ENCODE peak calls at places on chromosomes 11 and 22, in ten cellular contexts. P, W, D, M, S, R, Z, Y, F and C are unnamed samples.

GRCh38 chr22:44292007-44292370 is 20.8 kb downstream of the SHISAL1 start:
- DNase-seq in R (no peak), Z (no peak), M (no peak), S (no peak), P (peak; percentile 54), F (no peak), W (no peak), D (no peak), Y (no peak), C (no peak)

GRCh38 chr11:132472411-132473205 is 1059.7 kb downstream of the OPCML start:
- DNase-seq in S (no peak), P (no peak), W (peak; percentile 43), R (no peak), Z (no peak), F (peak; percentile 22), M (no peak), D (no peak), Y (peak; percentile 34), C (no peak)

GRCh38 chr11:69376155-69377028 is 82.4 kb downstream of the MYEOV start:
- DNase-seq in W (no peak), S (no peak), M (no peak), P (no peak), F (no peak), Y (no peak), R (no peak), Z (no peak), D (no peak), C (peak; percentile 43)

GRCh38 chr11:78318733-78319132 is 98.9 kb downstream of the GAB2 start:
- DNase-seq in W (no peak), Y (no peak), Z (no peak), M (no peak), S (no peak), P (no peak), F (no peak), D (no peak), R (no peak), C (no peak)

GRCh38 chr11:116376054-116376453 is 396.7 kb downstream of the BUD13 start:
- DNase-seq in S (no peak), D (no peak), R (no peak), M (no peak), P (no peak), Z (no peak), W (no peak), F (no peak), Y (no peak), C (no peak)

GRCh38 chr22:44915441-44915840 is 94.4 kb downstream of the PHF21B start:
- DNase-seq in Z (no peak), F (no peak), R (no peak), D (peak; percentile 38), P (no peak), M (no peak), W (no peak), S (no peak), Y (no peak), C (no peak)

GRCh38 chr11:45078236-45079074 is 68.0 kb upstream of the PRDM11 start:
- DNase-seq in S (no peak), D (no peak), M (peak; percentile 49), Z (no peak), W (no peak), R (no peak), Y (no peak), F (peak; percentile 56), P (no peak), C (no peak)

GRCh38 chr22:41383085-41383484 is 1.3 kb downstream of the TEF start:
- DNase-seq in S (no peak), D (no peak), W (no peak), F (no peak), P (no peak), Z (no peak), R (no peak), M (no peak), Y (no peak), C (no peak)

GRCh38 chr11:68843703-68844312 is 2.1 kb upstream of the CPT1A start:
- DNase-seq in D (peak; percentile 96), W (no peak), S (peak; percentile 80), R (no peak), M (no peak), Y (peak; percentile 40), P (peak; percentile 92), F (peak; percentile 62), Z (no peak), C (peak; percentile 73)

GRCh38 chr11:101848262-101848661 is 66.5 kb upstream of the CEP126 start:
- DNase-seq in W (peak; percentile 49), R (no peak), M (peak; percentile 56), D (no peak), Z (peak; percentile 24), Y (peak; percentile 65), P (peak; percentile 33), F (peak; percentile 35), S (no peak), C (peak; percentile 38)
- TF ChIP-seq CTCF in W (peak; percentile 33), R (no peak), M (peak; percentile 34), D (peak; percentile 50), Z (peak; percentile 65), Y (peak; percentile 14), P (no peak), F (peak; percentile 36), S (no peak), C (no peak)

GRCh38 chr22:27778299-27779090 is 23.1 kb downstream of the MN1 start:
- DNase-seq in W (no peak), F (no peak), Y (no peak), D (no peak), M (no peak), S (no peak), Z (no peak), R (no peak), P (no peak), C (no peak)

GRCh38 chr22:27775698-27776409 is 25.7 kb downstream of the MN1 start:
- DNase-seq in W (no peak), Y (no peak), F (no peak), S (no peak), Z (peak; percentile 32), D (no peak), M (no peak), P (peak; percentile 66), R (no peak), C (no peak)

GRCh38 chr22:27775087-27775697 is 26.4 kb downstream of the MN1 start:
- DNase-seq in M (no peak), W (no peak), S (no peak), F (no peak), Y (peak; percentile 50), R (no peak), Z (no peak), D (no peak), P (no peak), C (no peak)

GRCh38 chr22:27777128-27777527 is 24.4 kb downstream of the MN1 start:
- DNase-seq in M (no peak), Z (no peak), R (no peak), D (no peak), F (no peak), W (no peak), Y (no peak), P (no peak), S (no peak), C (no peak)

DNA sequence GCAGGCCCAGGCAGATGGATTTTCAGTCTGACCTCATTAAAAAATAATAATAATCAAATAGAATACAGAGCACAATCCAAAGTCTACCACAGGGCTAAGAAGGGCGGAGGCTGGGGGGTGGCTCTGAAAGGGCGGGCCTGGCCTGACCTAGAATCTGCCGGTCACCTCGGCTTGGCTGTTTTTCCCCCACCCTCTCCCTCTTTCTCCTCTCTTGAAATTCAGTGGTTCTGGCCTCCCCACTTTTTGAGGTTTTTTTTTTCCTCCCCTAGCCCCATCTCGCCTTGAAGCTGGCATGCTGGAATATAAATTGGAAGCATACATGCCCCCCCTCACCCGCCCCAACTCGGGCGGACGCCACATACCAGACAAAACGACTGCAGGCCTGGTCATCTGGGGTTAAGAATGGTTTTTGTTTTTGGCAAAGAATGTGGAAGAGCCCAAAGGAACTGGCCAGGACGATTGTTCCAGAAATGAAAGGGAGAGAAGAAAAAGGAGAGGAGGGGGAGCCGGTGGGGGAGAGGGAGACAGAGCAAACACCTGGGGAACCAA is 25.1 kb downstream of the MN1 start:
- DNase-seq in F (no peak), W (no peak), D (no peak), Y (no peak), S (no peak), M (no peak), Z (no peak), P (peak; percentile 61), R (no peak), C (no peak)
- H3K4me3 ChIP-seq in F (no peak overlapping the region), W (no peak overlapping the region), D (no peak overlapping the region), Y (no peak overlapping the region), S (no peak overlapping the region), M (no peak overlapping the region), Z (no peak overlapping the region), P (peak overlapping the region; percentile 39), R (no peak overlapping the region), C (no peak overlapping the region)

GRCh38 chr11:61480936-61481335 is 27.6 kb upstream of the LRRC10B start:
- DNase-seq in Y (peak; percentile 29), Z (no peak), S (no peak), R (no peak), P (peak; percentile 91), M (peak; percentile 34), D (no peak), F (peak; percentile 43), W (peak; percentile 50), C (no peak)

GRCh38 chr11:61484541-61484940 is 24.0 kb upstream of the LRRC10B start:
- DNase-seq in Z (no peak), P (peak; percentile 30), W (no peak), S (no peak), F (no peak), M (no peak), D (no peak), R (no peak), Y (no peak), C (no peak)

GRCh38 chr11:61480261-61480660 is 28.3 kb upstream of the LRRC10B start:
- DNase-seq in Z (no peak), W (no peak), S (no peak), F (no peak), P (no peak), Y (no peak), D (no peak), R (no peak), M (no peak), C (no peak)

GRCh38 chr11:61481806-61482205 is 26.7 kb upstream of the LRRC10B start:
- DNase-seq in Y (no peak), Z (no peak), W (no peak), M (no peak), P (no peak), R (no peak), S (no peak), D (no peak), F (no peak), C (no peak)

DNA sequence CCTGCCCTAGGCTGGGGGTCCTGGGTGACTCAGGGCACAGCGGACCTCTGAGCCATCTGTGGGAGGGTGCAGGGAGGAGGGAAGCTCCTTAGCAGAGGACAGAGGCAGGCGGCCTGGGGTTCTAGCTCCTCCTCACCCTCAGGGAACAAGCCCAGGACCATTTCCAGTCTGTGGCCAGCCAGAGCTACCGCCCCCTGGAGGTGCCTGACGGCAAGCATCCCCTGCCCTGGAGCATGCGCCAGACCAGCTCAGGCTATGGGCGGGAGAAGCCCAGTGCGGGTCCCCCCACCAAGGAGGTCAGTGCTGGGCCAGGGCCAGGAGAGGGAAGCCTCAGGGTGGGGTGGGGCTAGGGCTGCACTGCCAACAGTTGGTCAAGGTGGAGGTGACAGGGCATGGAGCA is 26.0 kb upstream of the LRRC10B start:
- DNase-seq in F (no peak), S (no peak), R (no peak), P (peak; percentile 87), Z (peak; percentile 39), W (no peak), Y (no peak), D (no peak), M (no peak), C (no peak)
- TF ChIP-seq CTCF in F (peak; percentile 71), S (no peak), R (peak; percentile 63), P (peak; percentile 88), Z (peak; percentile 80), W (peak; percentile 70), Y (peak; percentile 71), D (peak; percentile 21), M (peak; percentile 62), C (peak; percentile 51)

GRCh38 chr11:65485820-65486219 is 13.0 kb upstream of the MALAT1 start:
- DNase-seq in S (no peak), F (no peak), P (peak; percentile 13), Z (no peak), M (no peak), D (no peak), W (no peak), R (no peak), Y (no peak), C (peak; percentile 71)
- H3K4me3 ChIP-seq in S (no peak overlapping the region), F (no peak overlapping the region), P (peak overlapping the region; percentile 5), Z (no peak overlapping the region), M (no peak overlapping the region), D (no peak overlapping the region), W (no peak overlapping the region), R (no peak overlapping the region), Y (no peak overlapping the region), C (no peak overlapping the region)